ENCODE peak calls at places on chromosomes 7 and 10, in five cellular contexts. One of them, this sample, is unnamed.

GRCh38 chr10:115706482-115707076 is 566.4 kb downstream of the GFRA1 start:
- DNase-seq in MM.1S: peak
- DNase-seq in activated CD4-positive, alpha-beta T cell treated with anti-CD3 and anti-CD28 coated beads, Interleukin-2, amount 50 U/mL, for 4 hours: no peak
- DNase-seq in Right ventricle myocardium superior: no peak
- DNase-seq in NCI-H1930: no peak
- DNase-seq in this sample: no peak

GRCh38 chr7:142835487-142835886 is 19.4 kb upstream of the EPHB6 start:
- DNase-seq in MM.1S: no peak
- DNase-seq in activated CD4-positive, alpha-beta T cell treated with anti-CD3 and anti-CD28 coated beads, Interleukin-2, amount 50 U/mL, for 4 hours: no peak
- DNase-seq in Right ventricle myocardium superior: no peak
- DNase-seq in NCI-H1930: no peak
- DNase-seq in this sample: no peak

GRCh38 chr10:110820321-110820814 is 51.4 kb upstream of the PDCD4 start:
- DNase-seq in MM.1S: no peak
- DNase-seq in activated CD4-positive, alpha-beta T cell treated with anti-CD3 and anti-CD28 coated beads, Interleukin-2, amount 50 U/mL, for 4 hours: no peak
- DNase-seq in Right ventricle myocardium superior: peak
- DNase-seq in NCI-H1930: no peak
- DNase-seq in this sample: no peak

GRCh38 chr10:123796736-123797135 is 94.9 kb downstream of the CPXM2 start:
- DNase-seq in MM.1S: no peak
- DNase-seq in NCI-H1930: no peak
- DNase-seq in Right ventricle myocardium superior: no peak
- DNase-seq in activated CD4-positive, alpha-beta T cell treated with anti-CD3 and anti-CD28 coated beads, Interleukin-2, amount 50 U/mL, for 4 hours: no peak
- DNase-seq in this sample: no peak

GRCh38 chr7:81299272-81299671 is 380.4 kb upstream of the SEMA3C start:
- DNase-seq in MM.1S: no peak
- DNase-seq in activated CD4-positive, alpha-beta T cell treated with anti-CD3 and anti-CD28 coated beads, Interleukin-2, amount 50 U/mL, for 4 hours: no peak
- DNase-seq in NCI-H1930: no peak
- DNase-seq in Right ventricle myocardium superior: no peak
- DNase-seq in this sample: peak

GRCh38 chr7:155692317-155692716 is 47.9 kb downstream of the RBM33 start:
- DNase-seq in activated CD4-positive, alpha-beta T cell treated with anti-CD3 and anti-CD28 coated beads, Interleukin-2, amount 50 U/mL, for 4 hours: no peak
- DNase-seq in NCI-H1930: no peak
- DNase-seq in MM.1S: no peak
- DNase-seq in Right ventricle myocardium superior: no peak
- DNase-seq in this sample: no peak

GRCh38 chr7:79132844-79133451 is 320.5 kb downstream of the MAGI2 start:
- DNase-seq in Right ventricle myocardium superior: no peak
- DNase-seq in activated CD4-positive, alpha-beta T cell treated with anti-CD3 and anti-CD28 coated beads, Interleukin-2, amount 50 U/mL, for 4 hours: no peak
- DNase-seq in MM.1S: no peak
- DNase-seq in NCI-H1930: no peak
- DNase-seq in this sample: no peak

GRCh38 chr10:11639861-11640764 is 28.7 kb upstream of the USP6NL start:
- DNase-seq in Right ventricle myocardium superior: no peak
- DNase-seq in NCI-H1930: no peak
- DNase-seq in activated CD4-positive, alpha-beta T cell treated with anti-CD3 and anti-CD28 coated beads, Interleukin-2, amount 50 U/mL, for 4 hours: no peak
- DNase-seq in MM.1S: no peak
- DNase-seq in this sample: no peak

GRCh38 chr10:26057466-26057865 is 123.4 kb downstream of the MYO3A start:
- DNase-seq in MM.1S: no peak
- DNase-seq in activated CD4-positive, alpha-beta T cell treated with anti-CD3 and anti-CD28 coated beads, Interleukin-2, amount 50 U/mL, for 4 hours: no peak
- DNase-seq in Right ventricle myocardium superior: no peak
- DNase-seq in NCI-H1930: no peak
- DNase-seq in this sample: no peak

GRCh38 chr10:73493781-73494180 is 2.0 kb downstream of the PPP3CB start:
- DNase-seq in MM.1S: no peak
- DNase-seq in activated CD4-positive, alpha-beta T cell treated with anti-CD3 and anti-CD28 coated beads, Interleukin-2, amount 50 U/mL, for 4 hours: no peak
- DNase-seq in NCI-H1930: no peak
- DNase-seq in Right ventricle myocardium superior: no peak
- DNase-seq in this sample: no peak

GRCh38 chr7:74183653-74184450 is 9.7 kb downstream of the EIF4H start:
- DNase-seq in activated CD4-positive, alpha-beta T cell treated with anti-CD3 and anti-CD28 coated beads, Interleukin-2, amount 50 U/mL, for 4 hours: no peak
- DNase-seq in MM.1S: no peak
- DNase-seq in NCI-H1930: no peak
- DNase-seq in Right ventricle myocardium superior: no peak
- DNase-seq in this sample: no peak

GRCh38 chr10:52348037-52348564 is 34.0 kb downstream of the DKK1 start:
- DNase-seq in NCI-H1930: no peak
- DNase-seq in Right ventricle myocardium superior: no peak
- DNase-seq in activated CD4-positive, alpha-beta T cell treated with anti-CD3 and anti-CD28 coated beads, Interleukin-2, amount 50 U/mL, for 4 hours: no peak
- DNase-seq in MM.1S: no peak
- DNase-seq in this sample: no peak

GRCh38 chr7:158684329-158684728 is 20.3 kb downstream of the NCAPG2 start:
- DNase-seq in MM.1S: no peak
- DNase-seq in NCI-H1930: no peak
- DNase-seq in Right ventricle myocardium superior: no peak
- DNase-seq in activated CD4-positive, alpha-beta T cell treated with anti-CD3 and anti-CD28 coated beads, Interleukin-2, amount 50 U/mL, for 4 hours: no peak
- DNase-seq in this sample: no peak

GRCh38 chr10:108629843-108630242 is 1293.5 kb downstream of the XPNPEP1 start:
- DNase-seq in NCI-H1930: no peak
- DNase-seq in activated CD4-positive, alpha-beta T cell treated with anti-CD3 and anti-CD28 coated beads, Interleukin-2, amount 50 U/mL, for 4 hours: no peak
- DNase-seq in Right ventricle myocardium superior: no peak
- DNase-seq in MM.1S: no peak
- DNase-seq in this sample: no peak

GRCh38 chr7:1670894-1671875 is 1.1 kb downstream of the ELFN1 start:
- DNase-seq in NCI-H1930: no peak
- DNase-seq in MM.1S: no peak
- DNase-seq in activated CD4-positive, alpha-beta T cell treated with anti-CD3 and anti-CD28 coated beads, Interleukin-2, amount 50 U/mL, for 4 hours: no peak
- DNase-seq in Right ventricle myocardium superior: no peak
- DNase-seq in this sample: no peak

This sample was measured in NCI-H2107.